ENCODE peak calls at places on chromosomes 2 and 18, in seven cellular contexts. One of them, this sample, is unnamed.

GRCh38 chr2:194304191-194304590 is 1352.8 kb upstream of the SLC39A10 start:
- DNase-seq in Karpas-422: no peak
- DNase-seq in NCI-H1105: no peak
- DNase-seq in T follicular helper cell: no peak
- DNase-seq in MCF 10A: no peak
- DNase-seq in cardiac muscle cell: no peak
- DNase-seq in anterior cingulate cortex: no peak
- DNase-seq in this sample: no peak

GRCh38 chr2:19542796-19543195 is 184.4 kb upstream of the OSR1 start:
- DNase-seq in Karpas-422: no peak
- DNase-seq in NCI-H1105: no peak
- DNase-seq in T follicular helper cell: no peak
- DNase-seq in MCF 10A: no peak
- DNase-seq in cardiac muscle cell: no peak
- DNase-seq in anterior cingulate cortex: no peak
- DNase-seq in this sample: no peak

GRCh38 chr18:44637210-44638051 is 43.3 kb upstream of the SETBP1 start:
- DNase-seq in Karpas-422: no peak
- DNase-seq in NCI-H1105: no peak
- DNase-seq in T follicular helper cell: no peak
- DNase-seq in MCF 10A: peak
- DNase-seq in cardiac muscle cell: no peak
- DNase-seq in anterior cingulate cortex: no peak
- DNase-seq in this sample: no peak

GRCh38 chr18:74638210-74638609 is 40.5 kb downstream of the ZNF407 start:
- DNase-seq in Karpas-422: no peak
- DNase-seq in NCI-H1105: no peak
- DNase-seq in T follicular helper cell: no peak
- DNase-seq in MCF 10A: no peak
- DNase-seq in cardiac muscle cell: no peak
- DNase-seq in anterior cingulate cortex: no peak
- DNase-seq in this sample: no peak

GRCh38 chr2:43484323-43484930 is 111.4 kb downstream of the THADA start:
- DNase-seq in Karpas-422: peak
- DNase-seq in NCI-H1105: peak
- DNase-seq in T follicular helper cell: no peak
- DNase-seq in MCF 10A: peak
- DNase-seq in cardiac muscle cell: peak
- DNase-seq in anterior cingulate cortex: peak
- DNase-seq in this sample: peak

GRCh38 chr2:5766051-5766450 is 73.9 kb downstream of the SOX11 start:
- DNase-seq in Karpas-422: no peak
- DNase-seq in NCI-H1105: no peak
- DNase-seq in T follicular helper cell: no peak
- DNase-seq in MCF 10A: no peak
- DNase-seq in cardiac muscle cell: no peak
- DNase-seq in anterior cingulate cortex: no peak
- DNase-seq in this sample: no peak

GRCh38 chr18:45110577-45111506 is 430.2 kb downstream of the SETBP1 start:
- DNase-seq in Karpas-422: no peak
- DNase-seq in NCI-H1105: no peak
- DNase-seq in T follicular helper cell: no peak
- DNase-seq in MCF 10A: peak
- DNase-seq in cardiac muscle cell: no peak
- DNase-seq in anterior cingulate cortex: no peak
- DNase-seq in this sample: no peak

GRCh38 chr2:101803945-101804696 is 106.6 kb downstream of the MAP4K4 start:
- DNase-seq in Karpas-422: no peak
- DNase-seq in NCI-H1105: no peak
- DNase-seq in T follicular helper cell: no peak
- DNase-seq in MCF 10A: peak
- DNase-seq in cardiac muscle cell: no peak
- DNase-seq in anterior cingulate cortex: peak
- DNase-seq in this sample: no peak

GRCh38 chr2:203240491-203240890 is 1.7 kb downstream of the CYP20A1 start:
- DNase-seq in Karpas-422: peak
- DNase-seq in NCI-H1105: no peak
- DNase-seq in T follicular helper cell: no peak
- DNase-seq in MCF 10A: no peak
- DNase-seq in cardiac muscle cell: no peak
- DNase-seq in anterior cingulate cortex: no peak
- DNase-seq in this sample: peak

GRCh38 chr2:96082211-96083063 is 33.9 kb downstream of the ADRA2B start:
- DNase-seq in Karpas-422: no peak
- DNase-seq in NCI-H1105: no peak
- DNase-seq in T follicular helper cell: no peak
- DNase-seq in MCF 10A: no peak
- DNase-seq in cardiac muscle cell: no peak
- DNase-seq in anterior cingulate cortex: no peak
- DNase-seq in this sample: no peak

GRCh38 chr2:137771064-137771463 is 193.2 kb upstream of the HNMT start:
- DNase-seq in Karpas-422: no peak
- DNase-seq in NCI-H1105: no peak
- DNase-seq in T follicular helper cell: no peak
- DNase-seq in MCF 10A: no peak
- DNase-seq in cardiac muscle cell: no peak
- DNase-seq in anterior cingulate cortex: no peak
- DNase-seq in this sample: no peak

GRCh38 chr2:145016711-145017110 is 496.8 kb upstream of the ZEB2 start:
- DNase-seq in Karpas-422: no peak
- DNase-seq in NCI-H1105: no peak
- DNase-seq in T follicular helper cell: no peak
- DNase-seq in MCF 10A: no peak
- DNase-seq in cardiac muscle cell: no peak
- DNase-seq in anterior cingulate cortex: no peak
- DNase-seq in this sample: no peak

GRCh38 chr18:74831571-74832250 is 234.0 kb downstream of the ZNF407 start:
- DNase-seq in Karpas-422: no peak
- DNase-seq in NCI-H1105: no peak
- DNase-seq in T follicular helper cell: no peak
- DNase-seq in MCF 10A: peak
- DNase-seq in cardiac muscle cell: no peak
- DNase-seq in anterior cingulate cortex: no peak
- DNase-seq in this sample: no peak

GRCh38 chr2:133475610-133476009 is 92.7 kb downstream of the NCKAP5 start:
- DNase-seq in Karpas-422: no peak
- DNase-seq in NCI-H1105: no peak
- DNase-seq in T follicular helper cell: no peak
- DNase-seq in MCF 10A: no peak
- DNase-seq in cardiac muscle cell: no peak
- DNase-seq in anterior cingulate cortex: no peak
- DNase-seq in this sample: no peak

GRCh38 chr2:226611944-226612318 is 187.7 kb downstream of the IRS1 start:
- DNase-seq in Karpas-422: no peak
- DNase-seq in NCI-H1105: no peak
- DNase-seq in T follicular helper cell: no peak
- DNase-seq in MCF 10A: peak
- DNase-seq in cardiac muscle cell: no peak
- DNase-seq in anterior cingulate cortex: no peak
- DNase-seq in this sample: no peak

GRCh38 chr2:26020214-26020613 is 13.7 kb upstream of the RAB10 start:
- DNase-seq in Karpas-422: no peak
- DNase-seq in NCI-H1105: no peak
- DNase-seq in T follicular helper cell: no peak
- DNase-seq in MCF 10A: no peak
- DNase-seq in cardiac muscle cell: no peak
- DNase-seq in anterior cingulate cortex: no peak
- DNase-seq in this sample: no peak

GRCh38 chr2:17646096-17646554 is 105.6 kb downstream of the VSNL1 start:
- DNase-seq in Karpas-422: peak
- DNase-seq in NCI-H1105: peak
- DNase-seq in T follicular helper cell: no peak
- DNase-seq in MCF 10A: peak
- DNase-seq in cardiac muscle cell: peak
- DNase-seq in anterior cingulate cortex: peak
- DNase-seq in this sample: peak

GRCh38 chr2:161681043-161681442 is 56.8 kb downstream of the SLC4A10 start:
- DNase-seq in Karpas-422: no peak
- DNase-seq in NCI-H1105: no peak
- DNase-seq in T follicular helper cell: no peak
- DNase-seq in MCF 10A: peak
- DNase-seq in cardiac muscle cell: no peak
- DNase-seq in anterior cingulate cortex: peak
- DNase-seq in this sample: no peak

GRCh38 chr2:3649581-3649980 is 8.4 kb upstream of the ALLC start:
- DNase-seq in Karpas-422: no peak
- DNase-seq in NCI-H1105: no peak
- DNase-seq in T follicular helper cell: no peak
- DNase-seq in MCF 10A: no peak
- DNase-seq in cardiac muscle cell: no peak
- DNase-seq in anterior cingulate cortex: no peak
- DNase-seq in this sample: no peak

GRCh38 chr2:219461061-219461514 is 26.4 kb downstream of the SPEG start:
- DNase-seq in Karpas-422: peak
- DNase-seq in NCI-H1105: no peak
- DNase-seq in T follicular helper cell: no peak
- DNase-seq in MCF 10A: no peak
- DNase-seq in cardiac muscle cell: peak
- DNase-seq in anterior cingulate cortex: no peak
- DNase-seq in this sample: no peak

GRCh38 chr2:162071016-162071415 is 3.0 kb downstream of the DPP4 start:
- DNase-seq in Karpas-422: no peak
- DNase-seq in NCI-H1105: no peak
- DNase-seq in T follicular helper cell: no peak
- DNase-seq in MCF 10A: no peak
- DNase-seq in cardiac muscle cell: no peak
- DNase-seq in anterior cingulate cortex: no peak
- DNase-seq in this sample: no peak

GRCh38 chr2:144489315-144489920 is 30.5 kb downstream of the ZEB2 start:
- DNase-seq in Karpas-422: no peak
- DNase-seq in NCI-H1105: peak
- DNase-seq in T follicular helper cell: no peak
- DNase-seq in MCF 10A: no peak
- DNase-seq in cardiac muscle cell: no peak
- DNase-seq in anterior cingulate cortex: no peak
- DNase-seq in this sample: no peak

GRCh38 chr18:76405761-76406356 is 89.2 kb downstream of the ZNF516 start:
- DNase-seq in Karpas-422: peak
- DNase-seq in NCI-H1105: no peak
- DNase-seq in T follicular helper cell: no peak
- DNase-seq in MCF 10A: peak
- DNase-seq in cardiac muscle cell: no peak
- DNase-seq in anterior cingulate cortex: no peak
- DNase-seq in this sample: peak

GRCh38 chr18:35506024-35506712 is 8.4 kb upstream of the INO80C start:
- DNase-seq in Karpas-422: no peak
- DNase-seq in NCI-H1105: no peak
- DNase-seq in T follicular helper cell: no peak
- DNase-seq in MCF 10A: no peak
- DNase-seq in cardiac muscle cell: no peak
- DNase-seq in anterior cingulate cortex: no peak
- DNase-seq in this sample: no peak

GRCh38 chr18:52288403-52289004 is 51.5 kb upstream of the DCC start:
- DNase-seq in Karpas-422: peak
- DNase-seq in NCI-H1105: peak
- DNase-seq in T follicular helper cell: no peak
- DNase-seq in MCF 10A: peak
- DNase-seq in cardiac muscle cell: peak
- DNase-seq in anterior cingulate cortex: no peak
- DNase-seq in this sample: peak

GRCh38 chr2:177397501-177398289 is 5.1 kb downstream of the AGPS start:
- DNase-seq in Karpas-422: no peak
- DNase-seq in NCI-H1105: no peak
- DNase-seq in T follicular helper cell: no peak
- DNase-seq in MCF 10A: peak
- DNase-seq in cardiac muscle cell: no peak
- DNase-seq in anterior cingulate cortex: no peak
- DNase-seq in this sample: no peak

GRCh38 chr2:229980440-229981184 is 58.3 kb downstream of the FBXO36 start:
- DNase-seq in Karpas-422: no peak
- DNase-seq in NCI-H1105: no peak
- DNase-seq in T follicular helper cell: no peak
- DNase-seq in MCF 10A: peak
- DNase-seq in cardiac muscle cell: peak
- DNase-seq in anterior cingulate cortex: peak
- DNase-seq in this sample: no peak

GRCh38 chr2:3641181-3641580 is 16.8 kb upstream of the ALLC start:
- DNase-seq in Karpas-422: no peak
- DNase-seq in NCI-H1105: no peak
- DNase-seq in T follicular helper cell: no peak
- DNase-seq in MCF 10A: no peak
- DNase-seq in cardiac muscle cell: no peak
- DNase-seq in anterior cingulate cortex: no peak
- DNase-seq in this sample: no peak

GRCh38 chr2:236178921-236179652 is 10.9 kb upstream of the GBX2 start:
- DNase-seq in Karpas-422: no peak
- DNase-seq in NCI-H1105: no peak
- DNase-seq in T follicular helper cell: no peak
- DNase-seq in MCF 10A: no peak
- DNase-seq in cardiac muscle cell: no peak
- DNase-seq in anterior cingulate cortex: no peak
- DNase-seq in this sample: no peak

GRCh38 chr2:230900336-230900995 is 24.6 kb downstream of the GPR55 start:
- DNase-seq in Karpas-422: no peak
- DNase-seq in NCI-H1105: no peak
- DNase-seq in T follicular helper cell: no peak
- DNase-seq in MCF 10A: no peak
- DNase-seq in cardiac muscle cell: no peak
- DNase-seq in anterior cingulate cortex: no peak
- DNase-seq in this sample: no peak

GRCh38 chr2:234291765-234292204 is 205.1 kb downstream of the ARL4C start:
- DNase-seq in Karpas-422: no peak
- DNase-seq in NCI-H1105: peak
- DNase-seq in T follicular helper cell: no peak
- DNase-seq in MCF 10A: peak
- DNase-seq in cardiac muscle cell: no peak
- DNase-seq in anterior cingulate cortex: no peak
- DNase-seq in this sample: peak